ENCODE peak calls at places on chromosomes 2 and 18, in six cellular contexts. O is HT-29, C is memory B cell, W is AG08396, E is nephron progenitor cell, V is neural progenitor cell. S is an unnamed sample.

GRCh38 chr2:239328306-239329191 is 72.3 kb downstream of the HDAC4 start:
- DNase-seq in O (no peak), C (no peak), W (peak), E (peak), V (peak), S (no peak)

GRCh38 chr2:240245706-240246105 is 105.2 kb upstream of the OTOS start:
- DNase-seq in O (no peak), C (no peak), W (no peak), E (no peak), V (no peak), S (no peak)

GRCh38 chr2:113283704-113284284 is 5.1 kb upstream of the PAX8 start:
- DNase-seq in O (peak), C (no peak), W (peak), E (no peak), V (no peak), S (no peak)

GRCh38 chr18:45865466-45865865 is 40.0 kb downstream of the SIGLEC15 start:
- DNase-seq in O (no peak), C (no peak), W (no peak), E (no peak), V (no peak), S (no peak)

GRCh38 chr18:41197967-41198366 is 757.1 kb upstream of the PIK3C3 start:
- DNase-seq in O (no peak), C (no peak), W (no peak), E (no peak), V (no peak), S (no peak)

GRCh38 chr18:71322201-71322600 is 1033.4 kb downstream of the SOCS6 start:
- DNase-seq in O (no peak), C (no peak), W (no peak), E (no peak), V (no peak), S (no peak)

GRCh38 chr2:18792226-18792629 is 202.9 kb upstream of the NT5C1B start:
- DNase-seq in O (no peak), C (no peak), W (no peak), E (peak), V (no peak), S (no peak)

GRCh38 chr2:210157546-210157945 is 13.7 kb downstream of the KANSL1L start:
- DNase-seq in O (no peak), C (no peak), W (no peak), E (no peak), V (no peak), S (no peak)

GRCh38 chr2:4715065-4715464 is 977.1 kb upstream of the SOX11 start:
- DNase-seq in O (peak), C (no peak), W (no peak), E (no peak), V (peak), S (no peak)

GRCh38 chr2:236583621-236584203 is 14.1 kb downstream of the ACKR3 start:
- DNase-seq in O (no peak), C (no peak), W (no peak), E (no peak), V (no peak), S (no peak)

GRCh38 chr2:29509397-29509796 is 394.2 kb downstream of the CLIP4 start:
- DNase-seq in O (no peak), C (no peak), W (no peak), E (no peak), V (no peak), S (no peak)

GRCh38 chr2:158509928-158510797 is 53.4 kb downstream of the PKP4 start:
- DNase-seq in O (peak), C (no peak), W (peak), E (no peak), V (no peak), S (no peak)

GRCh38 chr2:105403785-105404698 is 5.2 kb upstream of the FHL2 start:
- DNase-seq in O (peak), C (no peak), W (peak), E (no peak), V (no peak), S (no peak)

GRCh38 chr2:207836526-207837133 is 66.9 kb upstream of the FZD5 start:
- DNase-seq in O (no peak), C (no peak), W (no peak), E (no peak), V (peak), S (no peak)

GRCh38 chr2:105952131-105952530 is 207.4 kb downstream of the NCK2 start:
- DNase-seq in O (no peak), C (no peak), W (no peak), E (no peak), V (no peak), S (no peak)

GRCh38 chr2:11680181-11680900 is 10.3 kb upstream of the NTSR2 start:
- DNase-seq in O (peak), C (no peak), W (peak), E (peak), V (no peak), S (no peak)

GRCh38 chr18:22021701-22022100 is 147.7 kb upstream of the GATA6 start:
- DNase-seq in O (peak), C (no peak), W (no peak), E (no peak), V (no peak), S (no peak)